ENCODE peak calls at places on chromosome 11, in eight cellular contexts. X is H9, E is GM23248, W is fibroblast of lung, G is HCT116, D is OCI-LY7, A is GM23338, M is neural progenitor cell. F is an unnamed sample.

GRCh38 chr11:111093061-111093460 is 152.5 kb upstream of the POU2AF2 start:
- DNase-seq in X (no peak), E (no peak), W (no peak), G (no peak), D (no peak), A (no peak), M (no peak), F (no peak)

GRCh38 chr11:69039501-69039900 is 9.2 kb upstream of the TPCN2 start:
- DNase-seq in X (no peak), E (no peak), W (peak; percentile 65), G (no peak), D (no peak), A (no peak), M (no peak), F (no peak)

GRCh38 chr11:119831011-119831410 is 102.0 kb upstream of the NECTIN1 start:
- DNase-seq in X (no peak), E (no peak), W (no peak), G (no peak), D (no peak), A (no peak), M (no peak), F (no peak)

GRCh38 chr11:79708319-79708928 is 267.6 kb upstream of the TENM4 start:
- DNase-seq in X (peak; percentile 53), E (peak; percentile 43), W (peak; percentile 26), G (no peak), D (peak; percentile 19), A (peak; percentile 79), M (peak; percentile 72), F (peak; percentile 37)

GRCh38 chr11:19646921-19647320 is 65.7 kb upstream of the NAV2 start:
- DNase-seq in X (no peak), E (peak; percentile 92), W (peak; percentile 95), G (no peak), D (no peak), A (no peak), M (no peak), F (peak; percentile 66)

GRCh38 chr11:68051191-68052136 is 12.6 kb downstream of the TCIRG1 start:
- DNase-seq in X (peak; percentile 59), E (no peak), W (no peak), G (no peak), D (no peak), A (peak; percentile 57), M (no peak), F (no peak)

GRCh38 chr11:37264060-37264459 is 666.0 kb upstream of the RAG2 start:
- DNase-seq in X (no peak), E (no peak), W (no peak), G (no peak), D (no peak), A (no peak), M (no peak), F (no peak)

GRCh38 chr11:105942951-105943350 is 79.1 kb downstream of the MSANTD4 start:
- DNase-seq in X (no peak), E (no peak), W (no peak), G (no peak), D (no peak), A (no peak), M (no peak), F (no peak)

GRCh38 chr11:70525006-70525405 is 126.7 kb downstream of the CTTN start:
- DNase-seq in X (peak; percentile 35), E (no peak), W (no peak), G (no peak), D (no peak), A (no peak), M (no peak), F (no peak)

GRCh38 chr11:15525582-15525981 is 410.9 kb downstream of the INSC start:
- DNase-seq in X (no peak), E (no peak), W (no peak), G (no peak), D (no peak), A (no peak), M (no peak), F (no peak)

GRCh38 chr11:122727101-122727929 is 71.8 kb downstream of the UBASH3B start:
- DNase-seq in X (no peak), E (peak; percentile 37), W (no peak), G (no peak), D (peak; percentile 63), A (no peak), M (peak; percentile 37), F (no peak)

GRCh38 chr11:104881117-104881794 is 17.0 kb downstream of the CASP12 start:
- DNase-seq in X (no peak), E (no peak), W (no peak), G (no peak), D (no peak), A (no peak), M (no peak), F (no peak)

GRCh38 chr11:1160231-1161101 is 2.7 kb downstream of the MUC5AC start:
- DNase-seq in X (no peak), E (no peak), W (no peak), G (no peak), D (no peak), A (no peak), M (no peak), F (no peak)

GRCh38 chr11:12461516-12461915 is 84.1 kb downstream of the PARVA start:
- DNase-seq in X (no peak), E (no peak), W (no peak), G (no peak), D (no peak), A (no peak), M (no peak), F (no peak)

GRCh38 chr11:63845911-63846310 is 7.0 kb downstream of the MARK2 start:
- DNase-seq in X (no peak), E (no peak), W (no peak), G (no peak), D (no peak), A (no peak), M (no peak), F (no peak)

GRCh38 chr11:7642747-7643146 is 30.6 kb downstream of the CYB5R2 start:
- DNase-seq in X (no peak), E (no peak), W (no peak), G (no peak), D (no peak), A (no peak), M (no peak), F (peak; percentile 5)

GRCh38 chr11:97610854-97611253 is 1221.0 kb downstream of the JRKL start:
- DNase-seq in X (peak; percentile 32), E (no peak), W (no peak), G (no peak), D (no peak), A (peak; percentile 46), M (no peak), F (no peak)

GRCh38 chr11:76114238-76114637 is 92.1 kb downstream of the WNT11 start:
- DNase-seq in X (no peak), E (no peak), W (no peak), G (no peak), D (no peak), A (no peak), M (no peak), F (no peak)
- H2AFZ ChIP-seq in X (no peak overlapping the region), E (no peak overlapping the region), W (no peak overlapping the region), G (no peak overlapping the region), D (no peak overlapping the region), A (no peak overlapping the region), M (no peak overlapping the region), F (no peak overlapping the region)

DNA sequence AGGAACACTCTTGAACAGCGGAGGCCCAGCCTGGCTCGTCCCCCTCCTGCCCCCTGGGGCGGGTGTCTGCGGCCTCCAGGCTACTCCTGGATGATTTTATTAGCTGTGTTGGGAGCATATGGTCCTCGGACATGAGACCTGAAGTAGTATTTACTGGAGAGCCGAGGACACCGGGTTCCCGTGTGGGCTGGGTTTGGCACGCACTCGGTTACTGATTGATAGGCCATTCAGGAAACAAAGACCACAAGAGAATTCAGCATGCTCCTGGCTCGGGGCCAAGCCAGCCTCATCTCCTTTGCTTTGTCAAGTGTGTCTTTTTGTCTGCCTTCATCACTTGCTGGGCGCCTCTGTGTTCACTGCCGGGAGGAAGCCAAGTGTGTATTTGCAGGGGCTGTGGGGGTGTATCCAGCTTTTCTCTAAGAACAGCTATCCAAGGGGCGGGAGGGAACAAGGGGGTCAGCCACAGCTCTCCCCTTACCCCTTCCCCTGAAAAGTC is 9.7 kb downstream of the FXYD2 start:
- DNase-seq in X (no peak), E (no peak), W (peak; percentile 48), G (no peak), D (peak; percentile 62), A (no peak), M (peak; percentile 56), F (no peak)
- H2AFZ ChIP-seq in X (no peak overlapping the region), E (no peak overlapping the region), W (no peak overlapping the region), G (no peak overlapping the region), D (no peak overlapping the region), A (no peak overlapping the region), M (no peak overlapping the region), F (no peak overlapping the region)

DNA sequence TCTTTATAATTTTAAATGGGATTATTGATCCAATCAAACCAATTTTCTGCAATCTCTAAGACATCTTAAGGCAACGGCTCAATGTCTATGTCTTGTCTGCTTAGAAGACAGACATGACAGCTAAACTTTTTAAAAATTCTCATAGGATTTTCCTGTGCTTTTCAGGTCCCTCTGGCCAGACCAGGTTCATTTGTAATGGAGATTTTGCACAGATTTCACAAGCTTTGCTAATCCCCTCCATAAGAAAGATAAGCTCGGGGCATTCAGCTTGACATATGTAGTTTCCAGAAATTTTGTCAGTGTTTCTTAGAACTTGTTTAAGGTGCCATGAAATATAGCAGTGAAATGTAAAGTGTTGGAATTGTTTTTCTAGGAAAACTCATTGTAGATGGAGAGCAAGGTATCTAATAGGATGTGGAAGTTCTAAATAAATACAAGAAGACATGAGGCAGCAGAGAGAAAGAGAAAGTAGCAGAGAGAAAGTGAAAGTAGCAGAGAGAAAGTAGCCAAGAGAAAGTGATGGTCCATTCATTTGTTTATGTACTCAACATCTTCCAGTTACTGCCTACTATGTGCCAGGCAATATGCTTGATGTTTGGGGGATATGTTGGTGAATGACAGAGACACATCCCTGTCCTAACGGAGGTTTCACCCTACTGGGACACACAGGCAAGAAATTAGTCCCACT is 219.1 kb upstream of the ARHGAP42 start:
- DNase-seq in X (no peak), E (no peak), W (no peak), G (no peak), D (no peak), A (no peak), M (no peak), F (no peak)
- H2AFZ ChIP-seq in X (no peak overlapping the region), E (no peak overlapping the region), W (no peak overlapping the region), G (no peak overlapping the region), D (no peak overlapping the region), A (no peak overlapping the region), M (no peak overlapping the region), F (no peak overlapping the region)

GRCh38 chr11:128968916-128969315 is 26.2 kb upstream of the TP53AIP1 start:
- DNase-seq in X (no peak), E (no peak), W (no peak), G (no peak), D (no peak), A (peak; percentile 17), M (no peak), F (no peak)

GRCh38 chr11:128964463-128964930 is 21.8 kb upstream of the TP53AIP1 start:
- DNase-seq in X (no peak), E (no peak), W (no peak), G (no peak), D (no peak), A (no peak), M (no peak), F (no peak)

GRCh38 chr11:128963744-128964340 is 21.2 kb upstream of the TP53AIP1 start:
- DNase-seq in X (no peak), E (no peak), W (peak; percentile 24), G (no peak), D (no peak), A (no peak), M (peak; percentile 18), F (no peak)

GRCh38 chr11:128967578-128967977 is 24.9 kb upstream of the TP53AIP1 start:
- DNase-seq in X (no peak), E (no peak), W (no peak), G (no peak), D (no peak), A (no peak), M (no peak), F (no peak)

GRCh38 chr11:128965485-128965884 is 22.8 kb upstream of the TP53AIP1 start:
- DNase-seq in X (no peak), E (no peak), W (no peak), G (no peak), D (no peak), A (no peak), M (no peak), F (no peak)
- H2AFZ ChIP-seq in X (no peak overlapping the region), E (no peak overlapping the region), W (no peak overlapping the region), G (no peak overlapping the region), D (no peak overlapping the region), A (no peak overlapping the region), M (no peak overlapping the region), F (no peak overlapping the region)